ENCODE peak calls at places on chromosomes 6 and 20, in six cellular contexts. Y is tibial artery, E is upper lobe of right lung, R is Peyer's patch, P is lower lobe of right lung, J is tibial nerve. O is an unnamed sample.

GRCh38 chr6:136646377-136646776 is 96.2 kb upstream of the MAP7 start:
- DNase-seq in Y (no peak), E (no peak), R (no peak), P (no peak), J (no peak), O (no peak)

GRCh38 chr6:144585217-144585814 is 300.2 kb downstream of the UTRN start:
- DNase-seq in Y (no peak), E (no peak), R (no peak), P (no peak), J (no peak), O (peak)

GRCh38 chr6:157305676-157306653 is 17.4 kb downstream of the TMEM242 start:
- DNase-seq in Y (no peak), E (no peak), R (no peak), P (no peak), J (no peak), O (no peak)

GRCh38 chr6:36627801-36628246 is 33.7 kb downstream of the SRSF3 start:
- DNase-seq in Y (peak), E (peak), R (peak), P (peak), J (no peak), O (peak)

GRCh38 chr20:10671221-10671849 is 2.5 kb downstream of the JAG1 start:
- DNase-seq in Y (peak), E (peak), R (peak), P (peak), J (peak), O (peak)

GRCh38 chr20:38092260-38092857 is 58.8 kb downstream of the RPRD1B start:
- DNase-seq in Y (no peak), E (no peak), R (no peak), P (no peak), J (no peak), O (peak)

GRCh38 chr6:16562498-16562897 is 198.8 kb downstream of the ATXN1 start:
- DNase-seq in Y (no peak), E (no peak), R (no peak), P (no peak), J (no peak), O (peak)

GRCh38 chr20:62707981-62708521 is 585 bp upstream of the NTSR1 start:
- DNase-seq in Y (no peak), E (no peak), R (no peak), P (no peak), J (no peak), O (no peak)

GRCh38 chr6:134235937-134236751 is 81.8 kb downstream of the SGK1 start:
- DNase-seq in Y (no peak), E (no peak), R (no peak), P (no peak), J (no peak), O (peak)

GRCh38 chr6:13281630-13282156 is 46.6 kb downstream of the TBC1D7 start:
- DNase-seq in Y (no peak), E (no peak), R (no peak), P (no peak), J (no peak), O (no peak)

GRCh38 chr6:70124882-70125535 is 177.9 kb downstream of the COL9A1 start:
- DNase-seq in Y (no peak), E (no peak), R (peak), P (no peak), J (no peak), O (peak)

GRCh38 chr6:89430563-89430962 is 2.4 kb upstream of the ANKRD6 start:
- DNase-seq in Y (no peak), E (no peak), R (no peak), P (no peak), J (no peak), O (no peak)

GRCh38 chr6:43911625-43912577 is 141.9 kb downstream of the VEGFA start:
- DNase-seq in Y (no peak), E (no peak), R (no peak), P (peak), J (no peak), O (no peak)

GRCh38 chr6:56356431-56356830 is 109.1 kb upstream of the COL21A1 start:
- DNase-seq in Y (no peak), E (no peak), R (no peak), P (no peak), J (no peak), O (peak)

GRCh38 chr20:33531047-33531877 is 41.4 kb downstream of the CBFA2T2 start:
- DNase-seq in Y (no peak), E (no peak), R (no peak), P (no peak), J (no peak), O (peak)

GRCh38 chr6:155765275-155766194 is 309.9 kb upstream of the NOX3 start:
- DNase-seq in Y (no peak), E (no peak), R (no peak), P (no peak), J (no peak), O (peak)

GRCh38 chr6:37818536-37819176 is 871 bp upstream of the ZFAND3 start:
- DNase-seq in Y (peak), E (peak), R (peak), P (peak), J (peak), O (peak)

GRCh38 chr6:21808551-21809181 is 215.1 kb downstream of the SOX4 start:
- DNase-seq in Y (no peak), E (no peak), R (peak), P (no peak), J (peak), O (peak)

DNA sequence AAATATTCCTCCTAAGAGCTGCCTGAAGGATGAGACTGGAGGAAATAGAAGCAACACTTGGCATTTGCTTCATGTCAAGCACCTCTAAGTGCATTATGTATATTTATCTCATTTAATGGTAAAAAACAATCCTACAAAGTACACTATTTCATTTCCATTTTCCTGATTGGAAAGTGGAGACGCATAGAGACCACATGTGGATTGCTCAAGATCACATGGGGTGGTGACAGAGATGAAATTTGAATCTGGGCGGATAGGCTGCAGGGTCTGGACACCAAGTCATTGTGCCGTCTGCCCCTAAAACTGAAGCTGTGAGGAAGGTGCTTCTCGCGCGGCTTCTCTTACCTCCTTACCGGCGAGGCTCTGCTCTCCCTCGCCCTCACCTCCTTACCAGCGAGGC is 30.3 kb downstream of the BANF2 start:
- DNase-seq in Y (no peak), E (no peak), R (no peak), P (no peak), J (no peak), O (no peak)
- TF ChIP-seq CTCF in Y (no peak), E (no peak), R (no peak), P (no peak), J (no peak), O (no peak)

GRCh38 chr20:51769941-51770615 is 1.9 kb upstream of the ATP9A start:
- DNase-seq in Y (no peak), E (no peak), R (no peak), P (no peak), J (no peak), O (no peak)

GRCh38 chr20:51772236-51772635 is 4.0 kb upstream of the ATP9A start:
- DNase-seq in Y (no peak), E (no peak), R (no peak), P (no peak), J (no peak), O (no peak)

DNA sequence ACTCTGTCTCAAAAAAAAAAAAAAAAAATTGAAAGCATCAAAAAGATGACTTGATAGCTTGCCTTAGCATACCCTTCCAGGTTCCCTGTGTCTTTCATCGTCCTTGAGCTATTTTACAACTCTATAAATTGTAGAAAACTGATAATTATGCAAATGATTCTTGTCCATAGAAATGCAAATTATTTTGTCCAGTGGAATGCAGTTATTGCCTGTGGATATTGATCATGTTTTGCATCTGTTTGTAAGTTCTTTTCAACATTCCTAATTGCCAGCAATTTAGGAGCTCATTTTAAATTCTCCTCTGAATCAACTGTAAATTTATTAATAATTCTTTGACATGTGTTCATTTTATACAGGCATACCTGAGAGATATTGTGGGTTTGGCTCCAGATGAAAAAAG is 7.1 kb upstream of the ATP9A start:
- DNase-seq in Y (no peak), E (no peak), R (no peak), P (no peak), J (no peak), O (no peak)
- TF ChIP-seq CTCF in Y (no peak), E (no peak), R (no peak), P (no peak), J (no peak), O (no peak)

DNA sequence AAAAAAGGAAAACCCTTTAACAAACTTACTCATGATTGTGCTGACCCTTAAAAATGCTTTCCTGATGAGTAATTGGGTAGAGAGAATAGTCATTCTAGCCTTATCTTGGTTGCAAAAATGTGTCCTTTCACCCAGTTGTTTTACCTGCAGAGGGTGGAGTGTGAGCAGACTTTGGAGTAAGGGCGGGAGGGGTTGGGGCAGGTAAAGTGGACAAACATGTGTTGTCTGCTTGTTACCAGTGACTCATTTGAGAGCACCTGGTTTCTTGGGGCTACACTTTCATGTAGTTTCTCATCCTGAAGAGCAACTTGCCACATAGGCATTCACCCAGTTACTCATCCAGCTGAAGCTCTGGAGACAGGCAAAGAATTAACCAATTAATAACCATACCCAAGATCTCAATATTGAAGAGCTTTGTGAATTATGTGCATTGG is 121.1 kb downstream of the TNFRSF21 start:
- DNase-seq in Y (no peak), E (no peak), R (peak), P (no peak), J (no peak), O (peak)
- TF ChIP-seq CTCF in Y (no peak), E (no peak), R (no peak), P (no peak), J (no peak), O (no peak)

GRCh38 chr6:74940211-74940610 is 265.6 kb downstream of the COL12A1 start:
- DNase-seq in Y (no peak), E (no peak), R (no peak), P (no peak), J (no peak), O (peak)

GRCh38 chr6:74942130-74942529 is 263.7 kb downstream of the COL12A1 start:
- DNase-seq in Y (no peak), E (no peak), R (no peak), P (no peak), J (no peak), O (no peak)

GRCh38 chr6:74936886-74937285 is 269.0 kb downstream of the COL12A1 start:
- DNase-seq in Y (no peak), E (no peak), R (no peak), P (no peak), J (no peak), O (peak)

DNA sequence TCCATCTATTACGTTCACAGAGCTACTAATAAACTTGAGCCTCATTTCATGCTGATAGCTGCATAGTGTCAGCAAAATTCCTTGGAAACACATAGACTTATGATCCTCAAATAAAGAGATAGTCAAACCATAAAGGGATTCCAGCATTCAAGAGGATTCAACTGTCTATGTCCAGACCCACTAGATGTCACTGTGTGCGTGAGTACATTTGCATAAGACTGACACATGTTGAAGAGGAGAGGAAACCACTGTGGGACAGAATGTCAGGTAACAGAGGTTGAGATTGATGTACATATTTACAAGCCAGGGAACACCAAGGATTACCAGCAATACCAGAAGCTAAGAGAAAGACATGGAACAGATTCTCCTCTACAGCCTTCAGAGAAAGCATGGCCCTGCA is 266.5 kb downstream of the COL12A1 start:
- DNase-seq in Y (no peak), E (no peak), R (no peak), P (no peak), J (no peak), O (peak)
- TF ChIP-seq CTCF in Y (no peak), E (no peak), R (no peak), P (no peak), J (no peak), O (peak)

DNA sequence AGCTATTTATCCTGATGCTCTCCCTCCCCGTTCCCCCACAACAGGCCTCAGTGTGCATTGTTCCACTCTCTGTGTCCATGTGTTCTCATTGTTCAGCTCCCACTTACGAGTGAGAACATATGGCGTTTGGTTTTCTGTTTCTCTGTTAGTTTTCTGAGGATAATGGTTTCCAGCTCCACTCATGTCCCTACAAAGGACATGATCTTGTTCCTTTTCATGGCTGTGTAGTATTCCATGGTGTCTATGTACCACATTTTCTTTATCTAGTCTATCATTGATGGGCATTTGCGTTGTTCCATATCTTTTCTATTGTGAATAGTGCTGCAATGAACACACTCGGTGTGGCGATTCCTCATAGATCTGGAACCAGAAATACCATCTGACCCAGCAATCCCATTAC is 225.9 kb upstream of the CDH4 start:
- DNase-seq in Y (no peak), E (no peak), R (no peak), P (no peak), J (no peak), O (no peak)
- TF ChIP-seq CTCF in Y (no peak), E (no peak), R (no peak), P (no peak), J (no peak), O (no peak)

GRCh38 chr6:163416380-163416629 is 1.8 kb downstream of the QKI start:
- DNase-seq in Y (no peak), E (no peak), R (no peak), P (no peak), J (no peak), O (peak)

GRCh38 chr6:163414367-163415175 is at the start of gene QKI:
- DNase-seq in Y (peak), E (peak), R (peak), P (peak), J (peak), O (peak)

GRCh38 chr6:163414117-163414366 is 476 bp upstream of the QKI start:
- DNase-seq in Y (no peak), E (no peak), R (no peak), P (no peak), J (no peak), O (no peak)

GRCh38 chr6:163415620-163416379 is 1.3 kb downstream of the QKI start:
- DNase-seq in Y (peak), E (peak), R (peak), P (peak), J (peak), O (peak)

GRCh38 chr6:163415176-163415619 is 680 bp downstream of the QKI start:
- DNase-seq in Y (no peak), E (peak), R (peak), P (peak), J (no peak), O (peak)
- TF ChIP-seq CTCF in Y (no peak), E (no peak), R (no peak), P (no peak), J (no peak), O (no peak)

GRCh38 chr6:53042112-53042511 is 23.1 kb upstream of the FBXO9 start:
- DNase-seq in Y (no peak), E (no peak), R (no peak), P (no peak), J (no peak), O (peak)

GRCh38 chr6:53044572-53044971 is 20.6 kb upstream of the FBXO9 start:
- DNase-seq in Y (no peak), E (no peak), R (no peak), P (no peak), J (no peak), O (no peak)

GRCh38 chr6:53043626-53044025 is 21.6 kb upstream of the FBXO9 start:
- DNase-seq in Y (no peak), E (no peak), R (no peak), P (no peak), J (no peak), O (peak)

GRCh38 chr6:53046274-53046673 is 18.9 kb upstream of the FBXO9 start:
- DNase-seq in Y (no peak), E (no peak), R (no peak), P (no peak), J (no peak), O (no peak)

GRCh38 chr6:53044071-53044470 is 21.1 kb upstream of the FBXO9 start:
- DNase-seq in Y (no peak), E (no peak), R (no peak), P (no peak), J (no peak), O (peak)
- TF ChIP-seq CTCF in Y (no peak), E (no peak), R (no peak), P (no peak), J (no peak), O (peak)

GRCh38 chr6:145887969-145888368 is 73.4 kb upstream of the FBXO30 start:
- DNase-seq in Y (peak), E (no peak), R (no peak), P (no peak), J (no peak), O (peak)
- TF ChIP-seq CTCF in Y (peak), E (peak), R (peak), P (peak), J (peak), O (peak)

GRCh38 chr20:48818481-48818987 is 9.3 kb downstream of the PREX1 start:
- DNase-seq in Y (no peak), E (no peak), R (peak), P (no peak), J (no peak), O (no peak)
- TF ChIP-seq CTCF in Y (no peak), E (no peak), R (no peak), P (no peak), J (no peak), O (no peak)

O was measured in choroid plexus epithelial cell.